ENCODE peak calls at places on chromosomes 6 and 20, in ten cellular contexts. F, N, C, Q, T, J, G, K, L and Z are unnamed samples.

GRCh38 chr20:14488756-14489479 is 151.5 kb upstream of the FLRT3 start:
- DNase-seq in T (no peak), C (no peak), G (no peak), N (no peak), Q (no peak), K (no peak), F (no peak), J (no peak), L (no peak), Z (no peak)

GRCh38 chr20:11108102-11108842 is 434.5 kb upstream of the JAG1 start:
- DNase-seq in K (no peak), G (peak; percentile 26), F (peak; percentile 87), N (no peak), J (no peak), T (no peak), Q (no peak), L (no peak), C (no peak), Z (no peak)

GRCh38 chr6:168920289-168920688 is 333.4 kb downstream of the THBS2 start:
- DNase-seq in N (no peak), L (no peak), Q (no peak), T (no peak), K (no peak), G (no peak), J (no peak), C (no peak), F (no peak), Z (no peak)

GRCh38 chr20:32199006-32199405 is 8.5 kb downstream of the PLAGL2 start:
- DNase-seq in F (no peak), C (no peak), T (no peak), K (no peak), G (no peak), Q (no peak), L (no peak), J (no peak), N (no peak), Z (no peak)

GRCh38 chr6:39938773-39939381 is 4.6 kb upstream of the MOCS1 start:
- DNase-seq in C (peak; percentile 26), N (no peak), K (no peak), G (no peak), L (no peak), F (no peak), T (no peak), Q (no peak), J (no peak), Z (no peak)

GRCh38 chr6:4313044-4313686 is 177.8 kb upstream of the ECI2 start:
- DNase-seq in J (no peak), G (peak; percentile 29), Q (peak; percentile 8), L (no peak), K (no peak), C (peak; percentile 40), N (peak; percentile 84), T (no peak), F (peak; percentile 59), Z (no peak)

GRCh38 chr6:131213501-131213990 is 78.3 kb downstream of the AKAP7 start:
- DNase-seq in J (no peak), T (no peak), C (no peak), G (no peak), Q (no peak), N (peak; percentile 22), L (no peak), K (no peak), F (no peak), Z (no peak)

GRCh38 chr6:157656437-157657005 is 166.5 kb upstream of the SNX9 start:
- DNase-seq in L (no peak), C (peak; percentile 40), J (no peak), F (no peak), K (no peak), N (peak; percentile 50), Q (no peak), T (no peak), G (no peak), Z (no peak)

GRCh38 chr20:31652917-31653385 is 15.2 kb downstream of the COX4I2 start:
- DNase-seq in C (no peak), G (no peak), F (no peak), J (no peak), K (no peak), T (no peak), L (no peak), N (peak; percentile 51), Q (no peak), Z (no peak)

GRCh38 chr6:149135809-149136208 is 181.7 kb upstream of the TAB2 start:
- DNase-seq in C (no peak), N (no peak), J (no peak), T (no peak), L (no peak), K (no peak), G (no peak), Q (peak; percentile 56), F (no peak), Z (no peak)

GRCh38 chr20:53752583-53752970 is 158.9 kb upstream of the ZNF217 start:
- DNase-seq in N (no peak), J (no peak), Q (no peak), G (no peak), T (no peak), C (no peak), L (no peak), F (no peak), K (no peak), Z (no peak)

GRCh38 chr6:137493218-137494038 is 766 bp downstream of the OLIG3 start:
- DNase-seq in N (peak; percentile 29), K (no peak), L (no peak), T (no peak), F (no peak), J (no peak), Q (peak; percentile 74), C (peak; percentile 59), G (no peak), Z (no peak)

GRCh38 chr6:1391692-1392309 is 2.4 kb downstream of the FOXF2 start:
- DNase-seq in L (no peak), C (no peak), J (no peak), G (no peak), T (no peak), Q (no peak), N (no peak), K (no peak), F (no peak), Z (no peak)

GRCh38 chr6:14499804-14500203 is 382.2 kb downstream of the CD83 start:
- DNase-seq in T (no peak), L (no peak), K (no peak), C (peak; percentile 58), Q (no peak), J (no peak), G (no peak), N (peak; percentile 87), F (no peak), Z (no peak)

GRCh38 chr6:109261815-109262214 is 120.5 kb downstream of the CD164 start:
- DNase-seq in C (no peak), T (no peak), J (no peak), G (no peak), Q (no peak), K (no peak), N (no peak), L (no peak), F (no peak), Z (no peak)

GRCh38 chr20:50112512-50113419 is at the start of gene UBE2V1:
- DNase-seq in T (peak; percentile 86), K (peak; percentile 84), C (peak; percentile 83), N (peak; percentile 99), Q (peak; percentile 96), L (peak; percentile 83), J (peak; percentile 89), F (peak; percentile 92), G (peak; percentile 92), Z (peak; percentile 87)

GRCh38 chr20:4507288-4507719 is 214.4 kb upstream of the PRND start:
- DNase-seq in L (no peak), J (no peak), F (no peak), K (no peak), Q (no peak), T (no peak), N (peak; percentile 81), G (no peak), C (no peak), Z (no peak)

GRCh38 chr6:83868639-83869038 is 9.2 kb downstream of the CYB5R4 start:
- DNase-seq in F (no peak), T (no peak), K (no peak), G (no peak), J (no peak), L (no peak), C (no peak), N (peak; percentile 27), Q (no peak), Z (no peak)

GRCh38 chr6:44580901-44581300 is 193.4 kb downstream of the CDC5L start:
- DNase-seq in F (no peak), C (no peak), Q (no peak), G (no peak), N (peak; percentile 75), T (no peak), J (no peak), L (no peak), K (no peak), Z (no peak)

GRCh38 chr20:25057234-25058050 is 497 bp downstream of the ACSS1 start:
- DNase-seq in T (peak; percentile 64), F (peak; percentile 11), Q (peak; percentile 95), J (peak; percentile 76), C (peak; percentile 45), L (peak; percentile 70), K (peak; percentile 85), G (peak; percentile 83), N (peak; percentile 77), Z (peak; percentile 53)

GRCh38 chr20:57089701-57090144 is 176.7 kb downstream of the BMP7 start:
- DNase-seq in F (peak; percentile 74), L (no peak), T (peak; percentile 52), N (peak; percentile 87), C (peak; percentile 86), K (peak; percentile 4), Q (peak; percentile 89), G (peak; percentile 59), J (peak; percentile 65), Z (peak; percentile 93)